ENCODE peak calls at places on chromosomes 11 and 22, in four cellular contexts. One of them, this sample, is unnamed.
A peak's percentile ranks its signal among the peaks of the same experiment; 100 is the strongest.

GRCh38 chr11:2567026-2567671 is 122.3 kb downstream of the KCNQ1 start:
- DNase-seq in HL-60: no peak
- DNase-seq in HFF-Myc: no peak
- DNase-seq in psoas muscle: peak; percentile 3
- DNase-seq in this sample: no peak

GRCh38 chr11:46308632-46309419 is 31.4 kb downstream of the CREB3L1 start:
- DNase-seq in HL-60: no peak
- DNase-seq in HFF-Myc: no peak
- DNase-seq in psoas muscle: peak; percentile 82
- DNase-seq in this sample: no peak

GRCh38 chr11:76074178-76075112 is 131.9 kb downstream of the WNT11 start:
- DNase-seq in HL-60: no peak
- DNase-seq in HFF-Myc: no peak
- DNase-seq in psoas muscle: no peak
- DNase-seq in this sample: no peak

GRCh38 chr11:127339376-127339775 is 338.8 kb upstream of the KIRREL3 start:
- DNase-seq in HL-60: no peak
- DNase-seq in HFF-Myc: no peak
- DNase-seq in psoas muscle: no peak
- DNase-seq in this sample: no peak

GRCh38 chr22:42397332-42398246 is 34.6 kb downstream of the NFAM1 start:
- DNase-seq in HL-60: no peak
- DNase-seq in HFF-Myc: no peak
- DNase-seq in psoas muscle: no peak
- DNase-seq in this sample: no peak

GRCh38 chr22:49889071-49889470 is 29.2 kb downstream of the ALG12 start:
- DNase-seq in HL-60: no peak
- DNase-seq in HFF-Myc: no peak
- DNase-seq in psoas muscle: no peak
- DNase-seq in this sample: no peak

GRCh38 chr22:31556627-31557203 is 60.4 kb downstream of the SFI1 start:
- DNase-seq in HL-60: no peak
- DNase-seq in HFF-Myc: no peak
- DNase-seq in psoas muscle: no peak
- DNase-seq in this sample: no peak

GRCh38 chr11:118908264-118908663 is 17.5 kb downstream of the BCL9L start:
- DNase-seq in HL-60: no peak
- DNase-seq in HFF-Myc: no peak
- DNase-seq in psoas muscle: no peak
- DNase-seq in this sample: no peak

GRCh38 chr11:70556884-70557741 is 158.8 kb downstream of the CTTN start:
- DNase-seq in HL-60: peak; percentile 24
- DNase-seq in HFF-Myc: no peak
- DNase-seq in psoas muscle: no peak
- DNase-seq in this sample: no peak

GRCh38 chr11:130601141-130601540 is 152.7 kb downstream of the ADAMTS15 start:
- DNase-seq in HL-60: no peak
- DNase-seq in HFF-Myc: no peak
- DNase-seq in psoas muscle: peak; percentile 66
- DNase-seq in this sample: no peak

GRCh38 chr11:122775675-122776271 is 62.5 kb upstream of the CRTAM start:
- DNase-seq in HL-60: no peak
- DNase-seq in HFF-Myc: no peak
- DNase-seq in psoas muscle: no peak
- DNase-seq in this sample: no peak

GRCh38 chr22:36808611-36809344 is 8.1 kb downstream of the PVALB start:
- DNase-seq in HL-60: no peak
- DNase-seq in HFF-Myc: no peak
- DNase-seq in psoas muscle: no peak
- DNase-seq in this sample: no peak

GRCh38 chr11:20360650-20361049 is 2.9 kb upstream of the HTATIP2 start:
- DNase-seq in HL-60: peak; percentile 24
- DNase-seq in HFF-Myc: no peak
- DNase-seq in psoas muscle: no peak
- DNase-seq in this sample: no peak

GRCh38 chr11:85828640-85828978 is 17.7 kb upstream of the SYTL2 start:
- DNase-seq in HL-60: no peak
- DNase-seq in HFF-Myc: no peak
- DNase-seq in psoas muscle: no peak
- DNase-seq in this sample: no peak

GRCh38 chr11:126489791-126490190 is 134.3 kb downstream of the ST3GAL4 start:
- DNase-seq in HL-60: no peak
- DNase-seq in HFF-Myc: no peak
- DNase-seq in psoas muscle: no peak
- DNase-seq in this sample: no peak

GRCh38 chr11:15551897-15552851 is 437.5 kb downstream of the INSC start:
- DNase-seq in HL-60: no peak
- DNase-seq in HFF-Myc: no peak
- DNase-seq in psoas muscle: no peak
- DNase-seq in this sample: no peak

GRCh38 chr11:128157423-128158298 is 429.7 kb downstream of the ETS1 start:
- DNase-seq in HL-60: peak; percentile 52
- DNase-seq in HFF-Myc: peak; percentile 57
- DNase-seq in psoas muscle: no peak
- DNase-seq in this sample: no peak

GRCh38 chr11:76524919-76525318 is 80.1 kb downstream of the EMSY start:
- DNase-seq in HL-60: no peak
- DNase-seq in HFF-Myc: peak; percentile 30
- DNase-seq in psoas muscle: no peak
- DNase-seq in this sample: no peak

GRCh38 chr11:120306519-120307242 is 18.4 kb upstream of the TLCD5 start:
- DNase-seq in HL-60: no peak
- DNase-seq in HFF-Myc: peak; percentile 66
- DNase-seq in psoas muscle: no peak
- DNase-seq in this sample: peak; percentile 50

GRCh38 chr11:46342237-46342636 is 5.0 kb upstream of the DGKZ start:
- DNase-seq in HL-60: no peak
- DNase-seq in HFF-Myc: no peak
- DNase-seq in psoas muscle: no peak
- DNase-seq in this sample: no peak

GRCh38 chr11:47967577-47968230 is 12.7 kb upstream of the PTPRJ start:
- DNase-seq in HL-60: no peak
- DNase-seq in HFF-Myc: no peak
- DNase-seq in psoas muscle: no peak
- DNase-seq in this sample: peak; percentile 41

GRCh38 chr11:8937159-8937558 is 4.4 kb upstream of the C11orf16 start:
- DNase-seq in HL-60: no peak
- DNase-seq in HFF-Myc: no peak
- DNase-seq in psoas muscle: no peak
- DNase-seq in this sample: no peak

GRCh38 chr11:8930456-8931175 is 2.1 kb downstream of the C11orf16 start:
- DNase-seq in HL-60: no peak
- DNase-seq in HFF-Myc: no peak
- DNase-seq in psoas muscle: no peak
- DNase-seq in this sample: no peak

GRCh38 chr11:8932564-8933180 is at the start of gene C11orf16:
- DNase-seq in HL-60: no peak
- DNase-seq in HFF-Myc: no peak
- DNase-seq in psoas muscle: no peak
- DNase-seq in this sample: no peak

GRCh38 chr11:8934735-8935478 is 2.2 kb upstream of the C11orf16 start:
- DNase-seq in HL-60: no peak
- DNase-seq in HFF-Myc: no peak
- DNase-seq in psoas muscle: no peak
- DNase-seq in this sample: peak; percentile 24

GRCh38 chr11:8933931-8934330 is 1.2 kb upstream of the C11orf16 start:
- DNase-seq in HL-60: no peak
- DNase-seq in HFF-Myc: no peak
- DNase-seq in psoas muscle: no peak
- DNase-seq in this sample: no peak
- TF ChIP-seq CTCF in HL-60: no peak
- TF ChIP-seq CTCF in HFF-Myc: no peak
- TF ChIP-seq CTCF in psoas muscle: no peak
- TF ChIP-seq CTCF in this sample: no peak

GRCh38 chr22:47940211-47940610 is 1177.8 kb downstream of the TBC1D22A start:
- DNase-seq in HL-60: no peak
- DNase-seq in HFF-Myc: no peak
- DNase-seq in psoas muscle: no peak
- DNase-seq in this sample: no peak
- TF ChIP-seq CTCF in HL-60: no peak
- TF ChIP-seq CTCF in HFF-Myc: no peak
- TF ChIP-seq CTCF in psoas muscle: no peak
- TF ChIP-seq CTCF in this sample: no peak

GRCh38 chr22:30212996-30213441 is 33.5 kb downstream of the LIF start:
- DNase-seq in HL-60: peak; percentile 53
- DNase-seq in HFF-Myc: no peak
- DNase-seq in psoas muscle: no peak
- DNase-seq in this sample: peak; percentile 28

GRCh38 chr22:30211124-30211820 is 35.3 kb downstream of the LIF start:
- DNase-seq in HL-60: no peak
- DNase-seq in HFF-Myc: no peak
- DNase-seq in psoas muscle: no peak
- DNase-seq in this sample: no peak

GRCh38 chr22:30210235-30210831 is 36.2 kb downstream of the LIF start:
- DNase-seq in HL-60: no peak
- DNase-seq in HFF-Myc: no peak
- DNase-seq in psoas muscle: no peak
- DNase-seq in this sample: no peak

GRCh38 chr22:30214703-30215405 is 31.7 kb downstream of the LIF start:
- DNase-seq in HL-60: no peak
- DNase-seq in HFF-Myc: no peak
- DNase-seq in psoas muscle: no peak
- DNase-seq in this sample: no peak

GRCh38 chr22:30212363-30212995 is 34.1 kb downstream of the LIF start:
- DNase-seq in HL-60: peak; percentile 84
- DNase-seq in HFF-Myc: peak; percentile 46
- DNase-seq in psoas muscle: peak; percentile 69
- DNase-seq in this sample: peak; percentile 69
- TF ChIP-seq CTCF in HL-60: no peak
- TF ChIP-seq CTCF in HFF-Myc: no peak
- TF ChIP-seq CTCF in psoas muscle: no peak
- TF ChIP-seq CTCF in this sample: peak; percentile 18

DNA sequence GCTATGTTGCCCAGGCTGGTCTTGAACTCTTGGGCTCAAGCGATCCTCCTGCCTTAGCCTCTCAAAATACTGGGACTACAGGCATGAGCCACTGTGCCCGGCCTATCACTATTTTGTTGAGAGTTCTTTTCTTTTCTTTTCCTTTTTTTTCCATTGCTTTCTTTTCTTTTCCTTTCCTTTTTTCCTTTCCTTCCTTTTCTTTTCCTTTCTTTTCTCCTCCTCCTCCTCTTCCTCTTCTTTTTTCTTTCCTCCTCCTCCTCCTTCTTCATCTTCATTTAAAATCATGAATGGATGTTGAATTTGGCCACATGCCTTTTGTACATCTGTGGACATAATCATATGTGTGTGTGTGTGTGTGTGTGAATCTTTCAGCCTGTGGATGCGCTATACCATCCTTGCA is 25.7 kb upstream of the PRAME start:
- DNase-seq in HL-60: no peak
- DNase-seq in HFF-Myc: no peak
- DNase-seq in psoas muscle: no peak
- DNase-seq in this sample: no peak
- TF ChIP-seq CTCF in HL-60: no peak
- TF ChIP-seq CTCF in HFF-Myc: no peak
- TF ChIP-seq CTCF in psoas muscle: no peak
- TF ChIP-seq CTCF in this sample: no peak

DNA sequence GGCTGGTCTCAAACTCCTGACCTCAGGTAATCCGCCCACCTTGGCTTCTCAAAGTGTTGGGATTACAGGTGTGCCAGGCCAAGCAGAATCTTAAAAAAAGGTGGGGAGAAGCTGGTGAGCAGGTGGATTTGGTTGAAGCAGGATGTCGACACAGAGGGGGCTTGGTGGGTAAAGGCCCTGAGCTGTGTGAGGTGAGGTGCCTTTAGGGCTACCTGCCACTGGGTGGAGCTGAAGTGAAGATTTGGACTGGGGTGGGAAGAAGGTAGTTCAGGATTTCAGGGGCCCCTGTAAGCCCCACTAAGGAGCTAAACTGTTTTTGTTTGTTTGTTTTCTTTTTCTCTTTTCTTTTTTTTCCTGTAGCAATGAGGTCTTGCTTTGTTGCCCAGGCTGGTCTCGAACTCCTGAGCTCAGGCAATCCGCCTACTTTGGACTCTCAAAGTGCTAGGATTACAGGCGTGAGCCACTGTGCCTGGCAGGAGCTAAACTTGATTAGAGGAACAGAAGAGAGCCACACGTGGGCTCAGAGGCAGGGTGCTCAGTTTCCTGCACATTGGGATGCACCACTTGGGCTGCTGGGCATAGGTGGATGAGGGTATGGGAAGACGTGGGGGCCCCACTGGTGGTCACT is 6.0 kb downstream of the P2RX6 start:
- DNase-seq in HL-60: no peak
- DNase-seq in HFF-Myc: no peak
- DNase-seq in psoas muscle: no peak
- DNase-seq in this sample: no peak
- TF ChIP-seq CTCF in HL-60: peak; percentile 31
- TF ChIP-seq CTCF in HFF-Myc: peak; percentile 54
- TF ChIP-seq CTCF in psoas muscle: peak; percentile 34
- TF ChIP-seq CTCF in this sample: peak; percentile 35

GRCh38 chr11:65013130-65013691 is 749 bp upstream of the ARL2 start:
- DNase-seq in HL-60: peak; percentile 85
- DNase-seq in HFF-Myc: peak; percentile 63
- DNase-seq in psoas muscle: peak; percentile 94
- DNase-seq in this sample: peak; percentile 21
- TF ChIP-seq CTCF in HL-60: peak; percentile 64
- TF ChIP-seq CTCF in HFF-Myc: peak; percentile 68
- TF ChIP-seq CTCF in psoas muscle: peak; percentile 69
- TF ChIP-seq CTCF in this sample: peak; percentile 96

GRCh38 chr11:121421149-121421906 is 30.8 kb upstream of the SORL1 start:
- DNase-seq in HL-60: no peak
- DNase-seq in HFF-Myc: no peak
- DNase-seq in psoas muscle: no peak
- DNase-seq in this sample: no peak
- TF ChIP-seq CTCF in HL-60: no peak
- TF ChIP-seq CTCF in HFF-Myc: no peak
- TF ChIP-seq CTCF in psoas muscle: no peak
- TF ChIP-seq CTCF in this sample: no peak

This sample was measured in AG04449.